ENCODE peak calls at places on chromosome 2, in six cellular contexts. One of them, this sample, is unnamed.

GRCh38 chr2:231571810-231572209 is 20.9 kb upstream of the TEX44 start:
- DNase-seq in RPMI8226: no peak
- DNase-seq in NCI-H1930: no peak
- DNase-seq in EL: no peak
- DNase-seq in stimulated activated CD8-positive, alpha-beta memory T cell treated with anti-CD3 and anti-CD28 coated beads, Interleukin-2, amount 100 ng/mL, for 1 hour: no peak
- DNase-seq in foreskin fibroblast: no peak
- DNase-seq in this sample: no peak

GRCh38 chr2:163734911-163735691 is 707 bp downstream of the FIGN start:
- DNase-seq in RPMI8226: no peak
- DNase-seq in EL: peak
- DNase-seq in stimulated activated CD8-positive, alpha-beta memory T cell treated with anti-CD3 and anti-CD28 coated beads, Interleukin-2, amount 100 ng/mL, for 1 hour: no peak
- DNase-seq in NCI-H1930: no peak
- DNase-seq in foreskin fibroblast: peak
- DNase-seq in this sample: peak

GRCh38 chr2:207231106-207231860 is 65.5 kb upstream of the KLF7 start:
- DNase-seq in stimulated activated CD8-positive, alpha-beta memory T cell treated with anti-CD3 and anti-CD28 coated beads, Interleukin-2, amount 100 ng/mL, for 1 hour: no peak
- DNase-seq in NCI-H1930: no peak
- DNase-seq in EL: peak
- DNase-seq in RPMI8226: no peak
- DNase-seq in foreskin fibroblast: no peak
- DNase-seq in this sample: no peak

GRCh38 chr2:69298261-69298660 is 88.8 kb downstream of the GFPT1 start:
- DNase-seq in EL: peak
- DNase-seq in NCI-H1930: no peak
- DNase-seq in RPMI8226: no peak
- DNase-seq in foreskin fibroblast: peak
- DNase-seq in stimulated activated CD8-positive, alpha-beta memory T cell treated with anti-CD3 and anti-CD28 coated beads, Interleukin-2, amount 100 ng/mL, for 1 hour: no peak
- DNase-seq in this sample: no peak

GRCh38 chr2:197804758-197805597 is 585 bp downstream of the PLCL1 start:
- DNase-seq in stimulated activated CD8-positive, alpha-beta memory T cell treated with anti-CD3 and anti-CD28 coated beads, Interleukin-2, amount 100 ng/mL, for 1 hour: no peak
- DNase-seq in NCI-H1930: no peak
- DNase-seq in RPMI8226: peak
- DNase-seq in foreskin fibroblast: peak
- DNase-seq in EL: peak
- DNase-seq in this sample: peak

GRCh38 chr2:156343096-156343939 is 10.8 kb upstream of the NR4A2 start:
- DNase-seq in RPMI8226: peak
- DNase-seq in stimulated activated CD8-positive, alpha-beta memory T cell treated with anti-CD3 and anti-CD28 coated beads, Interleukin-2, amount 100 ng/mL, for 1 hour: no peak
- DNase-seq in EL: no peak
- DNase-seq in foreskin fibroblast: no peak
- DNase-seq in NCI-H1930: no peak
- DNase-seq in this sample: no peak

GRCh38 chr2:191265311-191266170 is 20.3 kb downstream of the MYO1B start:
- DNase-seq in RPMI8226: no peak
- DNase-seq in EL: peak
- DNase-seq in foreskin fibroblast: peak
- DNase-seq in NCI-H1930: no peak
- DNase-seq in stimulated activated CD8-positive, alpha-beta memory T cell treated with anti-CD3 and anti-CD28 coated beads, Interleukin-2, amount 100 ng/mL, for 1 hour: no peak
- DNase-seq in this sample: no peak

GRCh38 chr2:172807011-172807410 is 71.4 kb downstream of the RAPGEF4 start:
- DNase-seq in RPMI8226: no peak
- DNase-seq in foreskin fibroblast: no peak
- DNase-seq in stimulated activated CD8-positive, alpha-beta memory T cell treated with anti-CD3 and anti-CD28 coated beads, Interleukin-2, amount 100 ng/mL, for 1 hour: no peak
- DNase-seq in NCI-H1930: no peak
- DNase-seq in EL: no peak
- DNase-seq in this sample: peak

GRCh38 chr2:239509388-239510143 is 108.7 kb upstream of the HDAC4 start:
- DNase-seq in foreskin fibroblast: no peak
- DNase-seq in NCI-H1930: no peak
- DNase-seq in RPMI8226: no peak
- DNase-seq in EL: no peak
- DNase-seq in stimulated activated CD8-positive, alpha-beta memory T cell treated with anti-CD3 and anti-CD28 coated beads, Interleukin-2, amount 100 ng/mL, for 1 hour: no peak
- DNase-seq in this sample: no peak

GRCh38 chr2:6442252-6442651 is 423.5 kb downstream of the CMPK2 start:
- DNase-seq in EL: no peak
- DNase-seq in NCI-H1930: no peak
- DNase-seq in foreskin fibroblast: no peak
- DNase-seq in stimulated activated CD8-positive, alpha-beta memory T cell treated with anti-CD3 and anti-CD28 coated beads, Interleukin-2, amount 100 ng/mL, for 1 hour: no peak
- DNase-seq in RPMI8226: no peak
- DNase-seq in this sample: no peak

GRCh38 chr2:170571612-170572011 is 143.5 kb upstream of the SP5 start:
- DNase-seq in EL: no peak
- DNase-seq in foreskin fibroblast: peak
- DNase-seq in RPMI8226: no peak
- DNase-seq in stimulated activated CD8-positive, alpha-beta memory T cell treated with anti-CD3 and anti-CD28 coated beads, Interleukin-2, amount 100 ng/mL, for 1 hour: no peak
- DNase-seq in NCI-H1930: no peak
- DNase-seq in this sample: no peak

GRCh38 chr2:127884436-127884835 is 1.3 kb downstream of the AMMECR1L start:
- DNase-seq in NCI-H1930: no peak
- DNase-seq in stimulated activated CD8-positive, alpha-beta memory T cell treated with anti-CD3 and anti-CD28 coated beads, Interleukin-2, amount 100 ng/mL, for 1 hour: no peak
- DNase-seq in foreskin fibroblast: peak
- DNase-seq in EL: peak
- DNase-seq in RPMI8226: no peak
- DNase-seq in this sample: no peak

GRCh38 chr2:187302619-187303018 is 145.4 kb downstream of the CALCRL start:
- DNase-seq in stimulated activated CD8-positive, alpha-beta memory T cell treated with anti-CD3 and anti-CD28 coated beads, Interleukin-2, amount 100 ng/mL, for 1 hour: no peak
- DNase-seq in foreskin fibroblast: peak
- DNase-seq in EL: peak
- DNase-seq in RPMI8226: no peak
- DNase-seq in NCI-H1930: no peak
- DNase-seq in this sample: no peak

GRCh38 chr2:180291552-180292421 is 284.7 kb upstream of the CWC22 start:
- DNase-seq in stimulated activated CD8-positive, alpha-beta memory T cell treated with anti-CD3 and anti-CD28 coated beads, Interleukin-2, amount 100 ng/mL, for 1 hour: no peak
- DNase-seq in EL: peak
- DNase-seq in foreskin fibroblast: peak
- DNase-seq in NCI-H1930: no peak
- DNase-seq in RPMI8226: no peak
- DNase-seq in this sample: peak

GRCh38 chr2:71669058-71669456 is 215.7 kb downstream of the DYSF start:
- DNase-seq in stimulated activated CD8-positive, alpha-beta memory T cell treated with anti-CD3 and anti-CD28 coated beads, Interleukin-2, amount 100 ng/mL, for 1 hour: no peak
- DNase-seq in RPMI8226: no peak
- DNase-seq in foreskin fibroblast: no peak
- DNase-seq in EL: no peak
- DNase-seq in NCI-H1930: no peak
- DNase-seq in this sample: no peak

GRCh38 chr2:114022360-114023085 is 132.6 kb downstream of the ACTR3 start:
- DNase-seq in RPMI8226: no peak
- DNase-seq in stimulated activated CD8-positive, alpha-beta memory T cell treated with anti-CD3 and anti-CD28 coated beads, Interleukin-2, amount 100 ng/mL, for 1 hour: no peak
- DNase-seq in EL: peak
- DNase-seq in NCI-H1930: no peak
- DNase-seq in foreskin fibroblast: peak
- DNase-seq in this sample: no peak

This sample was measured in SK-N-DZ.